ENCODE peak calls at places on chromosomes 4 and X, in six cellular contexts. U is H1, A is GM23338, J is HepG2, E is GM12878, X is K562. L is an unnamed sample.

GRCh38 chrX:16484338-16484737 is 165.6 kb upstream of the S100G start:
- DNase-seq in U (no peak), A (no peak), J (no peak), E (no peak), X (no peak), L (no peak)

GRCh38 chr4:140019619-140020367 is 134.2 kb downstream of the MAML3 start:
- DNase-seq in U (no peak), A (no peak), J (peak), E (no peak), X (no peak), L (no peak)

GRCh38 chrX:100829730-100830129 is 9.5 kb downstream of the CSTF2 start:
- DNase-seq in U (no peak), A (no peak), J (no peak), E (peak), X (no peak), L (no peak)

GRCh38 chr4:89249313-89249712 is 58.3 kb downstream of the GPRIN3 start:
- DNase-seq in U (no peak), A (no peak), J (no peak), E (no peak), X (no peak), L (no peak)

GRCh38 chr4:177740563-177740962 is 298.3 kb upstream of the AGA start:
- DNase-seq in U (no peak), A (no peak), J (no peak), E (no peak), X (no peak), L (no peak)

GRCh38 chrX:123698979-123699378 is 33.9 kb downstream of the THOC2 start:
- DNase-seq in U (no peak), A (no peak), J (no peak), E (no peak), X (no peak), L (no peak)

GRCh38 chr4:111450867-111451266 is 694.4 kb upstream of the FAM241A start:
- DNase-seq in U (no peak), A (no peak), J (no peak), E (no peak), X (no peak), L (no peak)

GRCh38 chrX:101691823-101692222 is 32.2 kb upstream of the ARMCX2 start:
- DNase-seq in U (no peak), A (no peak), J (no peak), E (no peak), X (no peak), L (no peak)

GRCh38 chr4:27089186-27089585 is 228.5 kb downstream of the STIM2 start:
- DNase-seq in U (no peak), A (no peak), J (no peak), E (no peak), X (no peak), L (no peak)

GRCh38 chr4:159484861-159485260 is 382.0 kb downstream of the RAPGEF2 start:
- DNase-seq in U (no peak), A (no peak), J (no peak), E (no peak), X (no peak), L (no peak)

GRCh38 chrX:641671-642435 is 11.3 kb downstream of the SHOX start:
- DNase-seq in U (peak), A (no peak), J (no peak), E (no peak), X (no peak), L (no peak)

GRCh38 chr4:15665738-15666365 is 10.7 kb upstream of the FBXL5 start:
- DNase-seq in U (no peak), A (no peak), J (no peak), E (no peak), X (no peak), L (no peak)

GRCh38 chr4:188988131-188988530 is 848.9 kb downstream of the TRIML1 start:
- DNase-seq in U (no peak), A (no peak), J (no peak), E (no peak), X (no peak), L (no peak)

GRCh38 chrX:56726609-56727008 is 2.4 kb upstream of the NBDY start:
- DNase-seq in U (no peak), A (peak), J (peak), E (no peak), X (peak), L (no peak)

GRCh38 chr4:91111556-91111955 is 984.4 kb downstream of the CCSER1 start:
- DNase-seq in U (no peak), A (no peak), J (no peak), E (no peak), X (no peak), L (no peak)

GRCh38 chr4:123244233-123244632 is 152.4 kb upstream of the SPRY1 start:
- DNase-seq in U (no peak), A (no peak), J (no peak), E (no peak), X (no peak), L (no peak)

GRCh38 chr4:78386679-78387078 is 164.9 kb upstream of the ANXA3 start:
- DNase-seq in U (no peak), A (no peak), J (no peak), E (no peak), X (no peak), L (no peak)

GRCh38 chrX:51336584-51336983 is 4.0 kb downstream of the NUDT10 start:
- DNase-seq in U (no peak), A (peak), J (peak), E (no peak), X (peak), L (peak)

GRCh38 chr4:46946914-46947313 is 37.9 kb upstream of the COX7B2 start:
- DNase-seq in U (no peak), A (no peak), J (no peak), E (no peak), X (no peak), L (no peak)

GRCh38 chr4:13403833-13404232 is 80.3 kb downstream of the RAB28 start:
- DNase-seq in U (no peak), A (no peak), J (no peak), E (no peak), X (no peak), L (no peak)

GRCh38 chrX:108610141-108610540 is 126.2 kb downstream of the IRS4 start:
- DNase-seq in U (no peak), A (no peak), J (no peak), E (no peak), X (no peak), L (no peak)

GRCh38 chrX:112799425-112799824 is 41.2 kb downstream of the AMOT start:
- DNase-seq in U (no peak), A (no peak), J (no peak), E (no peak), X (no peak), L (no peak)

GRCh38 chrX:78573630-78574029 is 85.5 kb downstream of the RTL3 start:
- DNase-seq in U (no peak), A (no peak), J (no peak), E (no peak), X (no peak), L (no peak)

GRCh38 chr4:16032871-16033505 is 50.8 kb downstream of the PROM1 start:
- DNase-seq in U (no peak), A (peak), J (no peak), E (no peak), X (no peak), L (no peak)

GRCh38 chrX:22383988-22384387 is 111.3 kb downstream of the CBLL2 start:
- DNase-seq in U (no peak), A (peak), J (no peak), E (no peak), X (no peak), L (peak)

GRCh38 chrX:48834383-48834709 is 1.1 kb downstream of the PCSK1N start:
- DNase-seq in U (no peak), A (no peak), J (no peak), E (no peak), X (no peak), L (no peak)

GRCh38 chr4:57071340-57071739 is 38.8 kb downstream of the IGFBP7 start:
- DNase-seq in U (no peak), A (no peak), J (no peak), E (no peak), X (no peak), L (no peak)
- TF ChIP-seq CREB1 in U (no peak), A (no peak), J (no peak), E (no peak), X (no peak), L (no peak)

DNA sequence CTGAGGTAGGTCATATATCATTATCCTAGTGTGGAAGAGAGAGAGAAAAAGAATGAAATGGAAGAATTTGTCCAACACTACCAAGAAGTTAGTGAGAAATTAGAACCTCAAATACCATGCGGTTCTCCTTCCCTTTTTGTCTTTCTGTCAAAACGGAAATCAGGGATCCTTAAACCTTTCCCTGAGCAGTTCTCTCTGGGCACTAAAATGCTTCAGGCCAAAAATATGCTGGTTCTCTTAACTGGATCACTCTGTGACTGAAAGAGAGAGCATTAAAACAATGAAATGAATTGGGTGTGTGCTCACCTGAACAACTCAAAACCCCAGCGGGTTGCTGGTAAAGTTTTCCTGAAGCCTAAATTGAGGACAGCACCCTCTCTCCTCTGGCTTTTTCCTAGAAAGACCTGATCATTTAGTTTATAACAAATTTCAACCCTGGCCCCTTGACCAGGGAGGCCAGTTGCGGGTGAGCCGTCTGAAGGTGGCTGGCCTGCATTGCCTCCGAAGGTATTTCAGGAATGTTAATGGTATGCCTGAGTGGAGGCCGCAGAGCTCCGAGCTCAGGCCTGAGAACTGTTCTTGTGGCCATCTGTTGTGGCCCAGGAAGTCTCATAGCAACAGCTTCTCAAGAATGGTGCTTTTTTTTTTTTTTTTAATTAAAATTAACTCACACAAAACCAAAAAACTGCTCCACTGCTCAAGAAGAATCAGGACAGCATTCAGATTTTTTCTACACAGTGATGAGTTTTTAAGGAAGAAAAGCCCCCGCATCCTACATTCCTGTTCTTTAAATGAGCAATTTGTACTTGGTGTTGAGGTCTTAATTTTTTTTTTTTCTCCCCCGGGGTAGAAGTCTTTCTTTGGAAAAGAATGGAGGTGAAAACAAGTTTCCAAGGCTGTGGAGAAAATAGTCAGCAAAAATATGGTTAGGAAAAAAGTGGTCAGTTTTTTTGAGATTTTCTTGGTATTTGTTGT is 155.1 kb downstream of the SHROOM3 start:
- DNase-seq in U (peak), A (peak), J (peak), E (no peak), X (no peak), L (peak)
- TF ChIP-seq CREB1 in U (no peak), A (no peak), J (no peak), E (no peak), X (no peak), L (no peak)

GRCh38 chr4:128957459-128957858 is 135.9 kb downstream of the SCLT1 start:
- DNase-seq in U (no peak), A (no peak), J (no peak), E (no peak), X (no peak), L (no peak)

GRCh38 chr4:128955751-128956150 is 137.6 kb downstream of the SCLT1 start:
- DNase-seq in U (no peak), A (no peak), J (no peak), E (no peak), X (no peak), L (no peak)

GRCh38 chr4:128961405-128961804 is 131.9 kb downstream of the SCLT1 start:
- DNase-seq in U (no peak), A (no peak), J (no peak), E (no peak), X (no peak), L (no peak)

GRCh38 chr4:128954941-128955340 is 138.4 kb downstream of the SCLT1 start:
- DNase-seq in U (no peak), A (no peak), J (peak), E (no peak), X (no peak), L (no peak)

DNA sequence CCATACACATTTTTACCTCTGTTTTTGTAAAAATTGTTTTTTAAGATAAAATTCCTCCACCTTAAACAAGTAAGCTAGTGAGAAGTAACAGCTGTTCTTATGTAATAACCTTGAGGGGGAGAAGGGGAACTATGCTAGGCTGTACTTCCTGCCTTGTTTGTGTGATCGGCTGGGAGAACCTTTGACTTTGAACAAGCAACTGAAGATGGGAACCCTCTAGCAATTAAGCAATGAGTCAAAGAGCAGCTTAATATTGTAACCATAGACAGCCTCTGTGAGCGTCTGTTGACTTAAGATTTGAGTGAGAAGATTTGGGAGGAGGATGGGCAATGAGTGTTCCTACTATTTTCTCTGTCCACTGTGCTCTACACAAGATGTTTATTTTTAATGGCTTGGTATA is 135.1 kb downstream of the SCLT1 start:
- DNase-seq in U (no peak), A (no peak), J (peak), E (no peak), X (no peak), L (no peak)
- TF ChIP-seq CREB1 in U (no peak), A (no peak), J (no peak), E (no peak), X (no peak), L (no peak)

DNA sequence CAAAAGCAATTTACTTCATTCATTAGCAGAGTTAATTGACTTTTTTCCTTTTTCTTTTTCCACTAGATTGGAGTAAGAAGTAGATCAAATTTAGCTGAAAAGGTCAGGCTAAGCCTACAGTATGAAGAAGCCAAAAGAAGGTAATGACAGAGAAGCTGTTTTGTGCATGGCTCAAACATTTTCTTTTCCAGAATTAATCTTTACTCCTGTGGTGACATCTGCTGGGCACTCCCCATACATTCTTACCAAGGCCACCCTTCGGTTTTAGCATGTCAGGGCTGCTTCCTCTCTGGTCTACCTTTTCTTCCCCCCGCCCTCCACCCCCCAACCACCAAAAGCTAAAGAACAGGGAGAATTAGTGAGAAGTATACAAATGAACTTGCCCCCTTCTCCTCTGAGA is 70.2 kb downstream of the CLDN22 start:
- DNase-seq in U (no peak), A (peak), J (peak), E (no peak), X (no peak), L (no peak)
- TF ChIP-seq CREB1 in U (no peak), A (no peak), J (no peak), E (no peak), X (no peak), L (no peak)

L was measured in WTC11.